ENCODE peak calls at places on chromosome 10, in five cellular contexts. X, W, C, U and Y are unnamed samples.

GRCh38 chr10:54833029-54833428 is 32.0 kb upstream of the PCDH15 start:
- DNase-seq in X (no peak), W (no peak), C (no peak), U (no peak), Y (no peak)

GRCh38 chr10:34397324-34397723 is 417.8 kb downstream of the PARD3 start:
- DNase-seq in X (no peak), W (no peak), C (no peak), U (no peak), Y (no peak)

GRCh38 chr10:75746356-75746755 is 314.9 kb downstream of the LRMDA start:
- DNase-seq in X (no peak), W (no peak), C (no peak), U (no peak), Y (no peak)

GRCh38 chr10:29512460-29512974 is 122.3 kb downstream of the SVIL start:
- DNase-seq in X (no peak), W (no peak), C (no peak), U (peak; percentile 33), Y (no peak)

GRCh38 chr10:27413387-27413786 is 90.7 kb upstream of the RAB18 start:
- DNase-seq in X (no peak), W (no peak), C (no peak), U (no peak), Y (no peak)

GRCh38 chr10:96509017-96509641 is 4.6 kb downstream of the TLL2 start:
- DNase-seq in X (no peak), W (no peak), C (no peak), U (no peak), Y (no peak)

GRCh38 chr10:129774082-129774735 is 189.9 kb downstream of the EBF3 start:
- DNase-seq in X (no peak), W (no peak), C (no peak), U (no peak), Y (no peak)

GRCh38 chr10:43901302-43901701 is 252.6 kb upstream of the ZNF32 start:
- DNase-seq in X (no peak), W (no peak), C (no peak), U (peak; percentile 13), Y (no peak)

GRCh38 chr10:17233534-17233933 is 5.5 kb downstream of the VIM start:
- DNase-seq in X (no peak), W (no peak), C (no peak), U (no peak), Y (no peak)

GRCh38 chr10:46062735-46063428 is 16.8 kb upstream of the MSMB start:
- DNase-seq in X (no peak), W (no peak), C (no peak), U (no peak), Y (no peak)

GRCh38 chr10:107914450-107915276 is 750.2 kb upstream of the SORCS1 start:
- DNase-seq in X (peak; percentile 30), W (no peak), C (peak; percentile 50), U (no peak), Y (peak; percentile 21)

GRCh38 chr10:45368181-45368580 is 5.8 kb upstream of the ALOX5 start:
- DNase-seq in X (no peak), W (no peak), C (no peak), U (no peak), Y (no peak)

GRCh38 chr10:84156768-84157167 is 16.8 kb upstream of the GPR15LG start:
- DNase-seq in X (no peak), W (no peak), C (no peak), U (no peak), Y (no peak)

GRCh38 chr10:60433684-60434083 is 44.0 kb upstream of the ANK3 start:
- DNase-seq in X (no peak), W (no peak), C (no peak), U (peak; percentile 61), Y (no peak)

GRCh38 chr10:6700066-6700465 is 120.0 kb upstream of the PRKCQ start:
- DNase-seq in X (no peak), W (no peak), C (no peak), U (no peak), Y (no peak)

GRCh38 chr10:26781797-26782196 is 79.0 kb downstream of the ABI1 start:
- DNase-seq in X (no peak), W (no peak), C (no peak), U (peak; percentile 18), Y (no peak)

GRCh38 chr10:119896061-119896655 is 3.6 kb downstream of the SEC23IP start:
- DNase-seq in X (no peak), W (no peak), C (peak; percentile 22), U (peak; percentile 87), Y (no peak)

GRCh38 chr10:69749180-69750010 is 52.3 kb upstream of the COL13A1 start:
- DNase-seq in X (no peak), W (no peak), C (no peak), U (no peak), Y (no peak)

GRCh38 chr10:59387951-59388431 is 25.6 kb upstream of the FAM13C start:
- DNase-seq in X (no peak), W (no peak), C (no peak), U (peak; percentile 82), Y (no peak)

GRCh38 chr10:31393844-31394243 is 74.8 kb downstream of the ZEB1 start:
- DNase-seq in X (peak; percentile 10), W (no peak), C (no peak), U (no peak), Y (no peak)

GRCh38 chr10:102801496-102801895 is 35.7 kb downstream of the CYP17A1 start:
- DNase-seq in X (no peak), W (no peak), C (no peak), U (no peak), Y (no peak)

GRCh38 chr10:16470747-16471146 is 33.9 kb downstream of the PTER start:
- DNase-seq in X (no peak), W (no peak), C (no peak), U (no peak), Y (no peak)

GRCh38 chr10:43573250-43574034 is 974 bp downstream of the ZNF239 start:
- DNase-seq in X (no peak), W (no peak), C (no peak), U (no peak), Y (no peak)

GRCh38 chr10:112983444-112984056 is 33.5 kb downstream of the TCF7L2 start:
- DNase-seq in X (no peak), W (no peak), C (no peak), U (no peak), Y (no peak)
- TF ChIP-seq CTCF in X (no peak), W (no peak), C (no peak), U (no peak), Y (no peak)

GRCh38 chr10:112000466-112000865 is 183.1 kb downstream of the GPAM start:
- DNase-seq in X (no peak), W (no peak), C (peak; percentile 23), U (no peak), Y (no peak)

GRCh38 chr10:111996103-111996502 is 187.5 kb downstream of the GPAM start:
- DNase-seq in X (peak; percentile 16), W (no peak), C (no peak), U (no peak), Y (no peak)

GRCh38 chr10:111999205-111999914 is 184.2 kb downstream of the GPAM start:
- DNase-seq in X (no peak), W (no peak), C (no peak), U (no peak), Y (no peak)

GRCh38 chr10:111999915-112000302 is 183.7 kb downstream of the GPAM start:
- DNase-seq in X (no peak), W (no peak), C (no peak), U (no peak), Y (no peak)

GRCh38 chr10:111998728-111999127 is 184.8 kb downstream of the GPAM start:
- DNase-seq in X (no peak), W (no peak), C (no peak), U (no peak), Y (no peak)
- TF ChIP-seq CTCF in X (no peak), W (no peak), C (no peak), U (no peak), Y (no peak)

GRCh38 chr10:2410049-2410448 is 657.3 kb upstream of the PFKP start:
- DNase-seq in X (no peak), W (no peak), C (no peak), U (no peak), Y (no peak)

DNA sequence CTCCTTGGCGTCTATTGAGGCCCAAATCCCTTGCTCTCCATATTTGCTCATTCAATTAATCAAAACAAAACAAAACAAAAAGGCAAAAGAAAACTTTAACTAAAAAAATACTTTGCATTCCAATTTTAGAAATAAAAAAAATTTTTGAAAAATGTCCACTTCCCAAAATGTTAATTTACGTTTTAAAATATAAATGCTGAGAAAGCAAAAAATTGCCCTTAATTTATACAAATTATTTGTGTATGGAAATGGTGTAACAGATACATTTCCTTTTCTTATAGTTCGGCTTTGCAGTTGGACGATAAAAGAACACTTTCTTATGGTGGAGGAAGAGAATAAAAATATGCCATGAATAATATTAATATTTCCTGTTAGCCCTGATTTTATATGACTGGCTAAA is 652.8 kb upstream of the PFKP start:
- DNase-seq in X (no peak), W (no peak), C (no peak), U (no peak), Y (no peak)
- TF ChIP-seq CTCF in X (no peak), W (no peak), C (no peak), U (no peak), Y (no peak)

GRCh38 chr10:21954690-21955089 is 48.8 kb downstream of the DNAJC1 start:
- DNase-seq in X (no peak), W (no peak), C (no peak), U (no peak), Y (no peak)

GRCh38 chr10:21950566-21950965 is 53.0 kb downstream of the DNAJC1 start:
- DNase-seq in X (no peak), W (no peak), C (no peak), U (no peak), Y (no peak)

GRCh38 chr10:21954132-21954531 is 49.4 kb downstream of the DNAJC1 start:
- DNase-seq in X (peak; percentile 29), W (no peak), C (no peak), U (no peak), Y (no peak)

GRCh38 chr10:21953585-21954057 is 49.9 kb downstream of the DNAJC1 start:
- DNase-seq in X (peak; percentile 48), W (no peak), C (peak; percentile 37), U (peak; percentile 43), Y (no peak)
- TF ChIP-seq CTCF in X (no peak), W (peak; percentile 42), C (peak; percentile 51), U (peak; percentile 50), Y (peak; percentile 31)